ENCODE peak calls at places on chromosome 12, in five cellular contexts. One of them, this sample, is unnamed. For H3K4me1 and H3K27me3, the result is how much of the 10 kb centered on the place peaks cover.

GRCh38 chr12:81330480-81330879 is 252.6 kb downstream of the ACSS3 start:
- DNase-seq in mesenchymal stem cell: no peak
- DNase-seq in adrenal gland: no peak
- DNase-seq in trophoblast cell: no peak
- DNase-seq in stomach: no peak
- DNase-seq in this sample: no peak

GRCh38 chr12:27969011-27969900 is 3.3 kb downstream of the PTHLH start:
- DNase-seq in mesenchymal stem cell: peak
- DNase-seq in stomach: no peak
- DNase-seq in adrenal gland: no peak
- DNase-seq in trophoblast cell: no peak
- DNase-seq in this sample: no peak

GRCh38 chr12:45232771-45233372 is 17.0 kb downstream of the ANO6 start:
- DNase-seq in trophoblast cell: peak
- DNase-seq in mesenchymal stem cell: peak
- DNase-seq in adrenal gland: peak
- DNase-seq in stomach: peak
- DNase-seq in this sample: no peak

GRCh38 chr12:101407438-101408345 is at the start of gene ARL1:
- DNase-seq in mesenchymal stem cell: peak
- DNase-seq in trophoblast cell: peak
- DNase-seq in adrenal gland: peak
- DNase-seq in stomach: peak
- DNase-seq in this sample: peak

GRCh38 chr12:52014567-52015392 is 8.0 kb downstream of the TAMALIN start:
- DNase-seq in stomach: no peak
- DNase-seq in trophoblast cell: no peak
- DNase-seq in adrenal gland: no peak
- DNase-seq in mesenchymal stem cell: no peak
- DNase-seq in this sample: no peak

GRCh38 chr12:99111600-99111999 is 466.5 kb downstream of the APAF1 start:
- DNase-seq in stomach: no peak
- DNase-seq in adrenal gland: peak
- DNase-seq in trophoblast cell: no peak
- DNase-seq in mesenchymal stem cell: no peak
- DNase-seq in this sample: no peak

GRCh38 chr12:77204055-77204454 is 138.7 kb upstream of the E2F7 start:
- DNase-seq in stomach: no peak
- DNase-seq in mesenchymal stem cell: no peak
- DNase-seq in adrenal gland: no peak
- DNase-seq in trophoblast cell: no peak
- DNase-seq in this sample: no peak

GRCh38 chr12:120196363-120196762 is 1.8 kb upstream of the GCN1 start:
- DNase-seq in adrenal gland: no peak
- DNase-seq in mesenchymal stem cell: peak
- DNase-seq in stomach: no peak
- DNase-seq in trophoblast cell: no peak
- DNase-seq in this sample: no peak

GRCh38 chr12:24488091-24488596 is 460.8 kb downstream of the BCAT1 start:
- DNase-seq in adrenal gland: no peak
- DNase-seq in trophoblast cell: no peak
- DNase-seq in stomach: no peak
- DNase-seq in mesenchymal stem cell: no peak
- DNase-seq in this sample: no peak

GRCh38 chr12:109385339-109386078 is 37.8 kb downstream of the MYO1H start:
- DNase-seq in stomach: no peak
- DNase-seq in mesenchymal stem cell: peak
- DNase-seq in trophoblast cell: peak
- DNase-seq in adrenal gland: no peak
- DNase-seq in this sample: no peak

GRCh38 chr12:91951571-91951970 is 194.1 kb downstream of the BTG1 start:
- DNase-seq in mesenchymal stem cell: no peak
- DNase-seq in stomach: no peak
- DNase-seq in adrenal gland: no peak
- DNase-seq in trophoblast cell: no peak
- DNase-seq in this sample: no peak

GRCh38 chr12:32671930-32672785 is 6.9 kb upstream of the DNM1L start:
- DNase-seq in adrenal gland: no peak
- DNase-seq in trophoblast cell: no peak
- DNase-seq in mesenchymal stem cell: peak
- DNase-seq in stomach: peak
- DNase-seq in this sample: peak

GRCh38 chr12:27272375-27273028 is 28.4 kb downstream of the STK38L start:
- DNase-seq in adrenal gland: no peak
- DNase-seq in trophoblast cell: no peak
- DNase-seq in stomach: no peak
- DNase-seq in mesenchymal stem cell: no peak
- DNase-seq in this sample: no peak

GRCh38 chr12:42933461-42934081 is 344.0 kb upstream of the PRICKLE1 start:
- DNase-seq in stomach: no peak
- DNase-seq in mesenchymal stem cell: no peak
- DNase-seq in adrenal gland: no peak
- DNase-seq in trophoblast cell: no peak
- DNase-seq in this sample: no peak

GRCh38 chr12:92503029-92503931 is 199.5 kb upstream of the PLEKHG7 start:
- DNase-seq in trophoblast cell: no peak
- DNase-seq in mesenchymal stem cell: peak
- DNase-seq in stomach: no peak
- DNase-seq in adrenal gland: no peak
- DNase-seq in this sample: no peak

GRCh38 chr12:95600567-95600966 is 49.3 kb upstream of the USP44 start:
- DNase-seq in mesenchymal stem cell: no peak
- DNase-seq in stomach: no peak
- DNase-seq in trophoblast cell: no peak
- DNase-seq in adrenal gland: no peak
- DNase-seq in this sample: no peak

GRCh38 chr12:42372154-42372791 is 46.3 kb downstream of the PPHLN1 start:
- DNase-seq in stomach: no peak
- DNase-seq in adrenal gland: no peak
- DNase-seq in mesenchymal stem cell: peak
- DNase-seq in trophoblast cell: peak
- DNase-seq in this sample: peak

GRCh38 chr12:111850526-111850925 is 8.5 kb downstream of the MAPKAPK5 start:
- DNase-seq in trophoblast cell: no peak
- DNase-seq in adrenal gland: no peak
- DNase-seq in stomach: no peak
- DNase-seq in mesenchymal stem cell: no peak
- DNase-seq in this sample: peak

GRCh38 chr12:101823891-101824290 is 6.9 kb downstream of the GNPTAB start:
- DNase-seq in stomach: peak
- DNase-seq in mesenchymal stem cell: peak
- DNase-seq in adrenal gland: peak
- DNase-seq in trophoblast cell: no peak
- DNase-seq in this sample: peak

GRCh38 chr12:52230364-52231281 is 2.4 kb upstream of the KRT7 start:
- DNase-seq in adrenal gland: no peak
- DNase-seq in trophoblast cell: peak
- DNase-seq in stomach: no peak
- DNase-seq in mesenchymal stem cell: peak
- DNase-seq in this sample: no peak

GRCh38 chr12:14577344-14577743 is 9.7 kb upstream of the PLBD1 start:
- DNase-seq in stomach: no peak
- DNase-seq in trophoblast cell: no peak
- DNase-seq in mesenchymal stem cell: peak
- DNase-seq in adrenal gland: no peak
- DNase-seq in this sample: no peak

GRCh38 chr12:48817957-48818830 is at the start of gene CACNB3:
- DNase-seq in stomach: peak
- DNase-seq in trophoblast cell: peak
- DNase-seq in mesenchymal stem cell: peak
- DNase-seq in adrenal gland: peak
- DNase-seq in this sample: peak

GRCh38 chr12:114933428-114934160 is 249.6 kb upstream of the TBX3 start:
- DNase-seq in trophoblast cell: peak
- DNase-seq in adrenal gland: peak
- DNase-seq in mesenchymal stem cell: peak
- DNase-seq in stomach: no peak
- DNase-seq in this sample: no peak

DNA sequence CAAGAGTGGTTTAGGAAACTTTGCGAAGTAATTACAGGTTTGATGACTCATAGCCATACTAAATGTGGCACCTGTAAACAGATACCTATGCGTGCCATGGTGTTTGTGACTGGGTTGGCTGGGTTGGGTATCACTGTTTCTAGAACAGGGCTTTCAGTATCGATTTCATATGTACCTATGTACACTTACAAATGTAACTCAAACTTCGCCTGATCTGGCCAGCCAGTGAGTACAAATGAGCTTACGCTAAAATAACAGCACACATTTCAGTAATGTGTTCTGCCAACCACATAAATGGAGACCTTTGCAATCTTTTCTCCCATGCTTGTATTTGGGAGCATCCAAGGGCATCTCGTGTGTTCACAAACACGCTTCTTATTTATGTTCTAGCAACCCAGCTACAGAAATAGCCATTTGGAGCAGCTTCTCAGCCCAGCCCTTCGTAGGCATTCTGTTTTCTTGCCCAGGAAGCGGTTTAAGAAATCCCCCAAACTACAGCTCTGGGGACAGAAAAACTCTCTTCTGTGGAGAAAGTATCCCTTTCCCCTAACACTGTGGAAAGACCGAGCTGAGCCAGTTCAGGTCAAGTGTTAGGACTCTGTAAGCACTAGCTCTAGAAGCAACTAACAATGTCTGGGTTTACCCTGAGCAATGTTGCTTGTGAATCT is 42.3 kb upstream of the MDM1 start:
- DNase-seq in mesenchymal stem cell: no peak
- DNase-seq in stomach: peak
- DNase-seq in trophoblast cell: no peak
- DNase-seq in adrenal gland: no peak
- DNase-seq in this sample: no peak
- H3K4me1 ChIP-seq in mesenchymal stem cell: under half
- H3K4me1 ChIP-seq in stomach: under half
- H3K4me1 ChIP-seq in trophoblast cell: under half
- H3K4me1 ChIP-seq in adrenal gland: under half
- H3K4me1 ChIP-seq in this sample: under half

DNA sequence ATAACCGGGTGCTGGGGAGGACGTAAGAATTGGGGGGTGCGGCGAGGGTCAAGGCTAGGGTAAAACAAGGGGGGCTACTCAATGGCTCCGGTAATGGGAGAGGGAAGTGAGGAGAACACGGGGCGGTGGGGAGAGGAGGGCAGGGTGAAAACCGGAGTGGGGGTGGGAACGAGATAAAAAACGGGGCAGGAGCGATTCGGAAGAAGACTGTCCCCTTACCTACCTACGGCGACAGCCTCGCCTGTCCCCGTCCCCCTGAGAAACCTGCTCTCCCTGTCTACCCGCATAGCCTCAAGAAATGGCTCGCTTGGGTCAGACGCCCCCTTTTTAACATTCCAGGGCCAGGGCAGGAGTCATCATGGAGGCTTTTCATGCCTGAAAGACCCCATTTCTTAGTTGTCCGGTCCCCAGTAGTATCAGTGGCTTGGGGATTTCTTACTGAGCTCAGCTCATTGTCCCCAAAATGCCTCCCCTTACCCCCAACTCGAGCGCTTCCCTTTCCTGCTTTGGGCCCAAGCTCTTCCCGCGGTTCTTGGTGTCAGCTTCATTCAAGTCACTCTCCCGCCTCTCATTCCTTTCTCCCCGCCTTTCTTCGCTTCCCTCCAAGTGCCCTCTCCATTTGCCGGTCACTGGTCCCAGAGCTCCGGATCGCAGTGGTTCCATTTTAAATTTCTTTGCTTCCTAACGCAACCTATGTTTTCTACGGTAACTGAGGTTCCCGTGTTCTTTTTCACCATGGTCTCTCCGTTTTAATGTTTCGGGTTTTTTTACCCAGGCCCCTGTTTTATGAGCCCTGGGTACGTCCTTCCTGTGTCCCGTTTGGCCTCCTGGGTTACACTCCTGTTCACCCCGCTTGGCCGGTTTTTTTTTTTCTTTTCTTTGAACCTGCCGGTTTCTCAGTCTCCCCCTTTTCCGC is 1.2 kb upstream of the WSB2 start:
- DNase-seq in stomach: peak
- DNase-seq in adrenal gland: peak
- DNase-seq in mesenchymal stem cell: peak
- DNase-seq in trophoblast cell: peak
- DNase-seq in this sample: peak
- H3K27me3 ChIP-seq in stomach: under half
- H3K27me3 ChIP-seq in adrenal gland: under half
- H3K27me3 ChIP-seq in mesenchymal stem cell: under half
- H3K27me3 ChIP-seq in trophoblast cell: under half
- H3K27me3 ChIP-seq in this sample: under half

GRCh38 chr12:19185262-19185929 is 55.9 kb downstream of the PLEKHA5 start:
- DNase-seq in stomach: no peak
- DNase-seq in trophoblast cell: no peak
- DNase-seq in adrenal gland: no peak
- DNase-seq in mesenchymal stem cell: no peak
- DNase-seq in this sample: no peak

GRCh38 chr12:19181666-19182426 is 52.3 kb downstream of the PLEKHA5 start:
- DNase-seq in trophoblast cell: no peak
- DNase-seq in mesenchymal stem cell: no peak
- DNase-seq in stomach: no peak
- DNase-seq in adrenal gland: no peak
- DNase-seq in this sample: no peak

GRCh38 chr12:19177754-19178153 is 48.2 kb downstream of the PLEKHA5 start:
- DNase-seq in stomach: no peak
- DNase-seq in mesenchymal stem cell: peak
- DNase-seq in adrenal gland: no peak
- DNase-seq in trophoblast cell: no peak
- DNase-seq in this sample: no peak

GRCh38 chr12:19183121-19183838 is 53.7 kb downstream of the PLEKHA5 start:
- DNase-seq in mesenchymal stem cell: peak
- DNase-seq in stomach: no peak
- DNase-seq in adrenal gland: no peak
- DNase-seq in trophoblast cell: no peak
- DNase-seq in this sample: no peak

DNA sequence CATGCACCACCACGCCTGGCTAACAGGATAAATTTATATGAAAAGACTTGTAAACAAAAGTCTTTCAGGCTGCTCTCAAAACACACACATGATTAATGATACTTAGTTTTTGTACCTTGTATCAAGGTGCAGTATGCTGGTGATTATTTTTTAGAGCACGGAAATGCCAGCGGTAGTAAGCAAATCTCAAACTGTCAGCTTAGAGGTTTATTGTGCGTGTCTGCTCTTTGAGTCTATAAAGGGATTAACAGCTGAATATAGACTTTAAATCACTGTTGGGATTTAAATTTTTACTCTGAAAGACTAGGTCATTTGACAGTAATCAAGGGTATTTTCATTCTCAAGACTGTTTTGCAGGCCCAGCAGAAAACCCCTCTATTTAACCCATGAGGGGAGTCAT is 50.5 kb downstream of the PLEKHA5 start:
- DNase-seq in stomach: no peak
- DNase-seq in adrenal gland: no peak
- DNase-seq in trophoblast cell: no peak
- DNase-seq in mesenchymal stem cell: no peak
- DNase-seq in this sample: no peak
- H3K27ac ChIP-seq in stomach: no peak
- H3K27ac ChIP-seq in adrenal gland: no peak
- H3K27ac ChIP-seq in trophoblast cell: no peak
- H3K27ac ChIP-seq in mesenchymal stem cell: no peak
- H3K27ac ChIP-seq in this sample: no peak

DNA sequence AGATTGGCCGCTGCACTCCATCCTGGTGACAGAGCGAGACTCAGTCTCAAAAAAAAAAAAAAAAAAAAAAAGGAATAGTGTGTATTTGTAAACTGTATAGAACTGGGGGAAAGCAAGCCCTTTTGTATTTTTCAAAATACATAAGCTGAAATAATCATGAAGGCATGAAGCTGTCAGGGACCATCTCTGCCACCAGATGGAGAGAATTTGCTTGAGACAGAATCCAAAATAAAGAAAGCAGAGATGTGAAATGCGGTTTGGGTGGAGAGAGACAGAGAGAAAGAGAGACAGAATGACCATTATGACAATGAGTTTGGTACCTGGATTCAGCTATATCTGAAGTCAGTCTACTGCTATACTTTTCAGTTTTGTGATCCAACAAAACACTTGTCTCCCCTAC is 155.7 kb upstream of the LRIG3 start:
- DNase-seq in stomach: no peak
- DNase-seq in adrenal gland: no peak
- DNase-seq in trophoblast cell: no peak
- DNase-seq in mesenchymal stem cell: no peak
- DNase-seq in this sample: no peak
- H3K4me1 ChIP-seq in stomach: under half
- H3K4me1 ChIP-seq in adrenal gland: under half
- H3K4me1 ChIP-seq in trophoblast cell: under half
- H3K4me1 ChIP-seq in mesenchymal stem cell: under half
- H3K4me1 ChIP-seq in this sample: under half

This sample was measured in colonic mucosa.